ENCODE peak calls at places on chromosomes 16 and 17, in four cellular contexts. One of them, this sample, is unnamed.

GRCh38 chr17:47427985-47428384 is 102.9 kb upstream of the NPEPPS start:
- DNase-seq in OCI-LY7: no peak
- DNase-seq in astrocyte: no peak
- DNase-seq in cardiac muscle cell: no peak
- DNase-seq in this sample: no peak

GRCh38 chr17:39653662-39654331 is 11.4 kb upstream of the TCAP start:
- DNase-seq in OCI-LY7: peak; percentile 62
- DNase-seq in astrocyte: no peak
- DNase-seq in cardiac muscle cell: peak; percentile 70
- DNase-seq in this sample: peak; percentile 93

GRCh38 chr16:11205754-11206459 is 50.1 kb downstream of the SOCS1 start:
- DNase-seq in OCI-LY7: no peak
- DNase-seq in astrocyte: no peak
- DNase-seq in cardiac muscle cell: no peak
- DNase-seq in this sample: peak; percentile 47

GRCh38 chr17:80647746-80648145 is 103.1 kb downstream of the RPTOR start:
- DNase-seq in OCI-LY7: no peak
- DNase-seq in astrocyte: peak; percentile 95
- DNase-seq in cardiac muscle cell: no peak
- DNase-seq in this sample: no peak

GRCh38 chr17:29825604-29826003 is 104.4 kb downstream of the SSH2 start:
- DNase-seq in OCI-LY7: no peak
- DNase-seq in astrocyte: no peak
- DNase-seq in cardiac muscle cell: no peak
- DNase-seq in this sample: no peak

GRCh38 chr17:9628509-9628908 is 16.8 kb upstream of the USP43 start:
- DNase-seq in OCI-LY7: no peak
- DNase-seq in astrocyte: no peak
- DNase-seq in cardiac muscle cell: no peak
- DNase-seq in this sample: no peak

GRCh38 chr17:57856792-57857620 is 7.2 kb upstream of the MRPS23 start:
- DNase-seq in OCI-LY7: no peak
- DNase-seq in astrocyte: no peak
- DNase-seq in cardiac muscle cell: no peak
- DNase-seq in this sample: peak; percentile 16

GRCh38 chr16:54282202-54282922 is 4.2 kb downstream of the IRX3 start:
- DNase-seq in OCI-LY7: no peak
- DNase-seq in astrocyte: no peak
- DNase-seq in cardiac muscle cell: peak; percentile 88
- DNase-seq in this sample: peak; percentile 69

GRCh38 chr17:57625511-57625910 is 119.6 kb downstream of the CCDC182 start:
- DNase-seq in OCI-LY7: no peak
- DNase-seq in astrocyte: no peak
- DNase-seq in cardiac muscle cell: no peak
- DNase-seq in this sample: no peak

GRCh38 chr17:75406222-75406615 is 741 bp upstream of the GRB2 start:
- DNase-seq in OCI-LY7: peak; percentile 54
- DNase-seq in astrocyte: no peak
- DNase-seq in cardiac muscle cell: no peak
- DNase-seq in this sample: no peak

GRCh38 chr16:50596762-50597450 is 48.7 kb downstream of the NKD1 start:
- DNase-seq in OCI-LY7: no peak
- DNase-seq in astrocyte: no peak
- DNase-seq in cardiac muscle cell: no peak
- DNase-seq in this sample: no peak

GRCh38 chr16:57867000-57867561 is 64.8 kb upstream of the KIFC3 start:
- DNase-seq in OCI-LY7: no peak
- DNase-seq in astrocyte: peak; percentile 14
- DNase-seq in cardiac muscle cell: peak; percentile 56
- DNase-seq in this sample: no peak

GRCh38 chr17:7029659-7030058 is 6.2 kb upstream of the SLC16A13 start:
- DNase-seq in OCI-LY7: no peak
- DNase-seq in astrocyte: no peak
- DNase-seq in cardiac muscle cell: no peak
- DNase-seq in this sample: no peak

GRCh38 chr16:68041783-68042182 is 18.7 kb downstream of the DUS2 start:
- DNase-seq in OCI-LY7: no peak
- DNase-seq in astrocyte: no peak
- DNase-seq in cardiac muscle cell: no peak
- DNase-seq in this sample: no peak

GRCh38 chr17:48322060-48322459 is 108.0 kb downstream of the SKAP1 start:
- DNase-seq in OCI-LY7: peak; percentile 16
- DNase-seq in astrocyte: peak; percentile 2
- DNase-seq in cardiac muscle cell: no peak
- DNase-seq in this sample: no peak

GRCh38 chr16:57825298-57826039 is 23.2 kb upstream of the KIFC3 start:
- DNase-seq in OCI-LY7: no peak
- DNase-seq in astrocyte: no peak
- DNase-seq in cardiac muscle cell: no peak
- DNase-seq in this sample: no peak

GRCh38 chr16:20327444-20328041 is at the start of gene GP2:
- DNase-seq in OCI-LY7: no peak
- DNase-seq in astrocyte: no peak
- DNase-seq in cardiac muscle cell: no peak
- DNase-seq in this sample: no peak

GRCh38 chr17:8955560-8955959 is 9.9 kb downstream of the PIK3R5 start:
- DNase-seq in OCI-LY7: no peak
- DNase-seq in astrocyte: no peak
- DNase-seq in cardiac muscle cell: no peak
- DNase-seq in this sample: no peak

DNA sequence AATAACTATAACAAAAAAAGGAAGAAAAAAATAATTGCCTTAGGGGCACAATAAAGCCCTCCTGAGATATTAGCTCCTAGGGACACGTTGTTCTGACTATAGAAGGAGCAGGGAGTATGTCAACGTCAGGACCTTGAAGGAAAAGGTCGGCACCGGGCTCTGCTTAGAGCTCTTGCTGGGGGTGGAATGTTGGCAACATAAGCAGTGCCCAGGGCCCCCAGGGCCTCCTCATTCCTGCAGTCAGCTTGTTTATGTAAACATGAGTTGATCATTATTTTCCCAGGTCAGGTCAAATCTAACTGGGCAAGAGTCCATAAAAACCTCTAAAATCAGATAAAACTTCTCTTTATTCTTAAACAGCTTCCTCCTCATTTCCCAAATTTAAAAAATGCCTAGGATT is 54.5 kb downstream of the AMFR start:
- DNase-seq in OCI-LY7: no peak
- DNase-seq in astrocyte: no peak
- DNase-seq in cardiac muscle cell: no peak
- DNase-seq in this sample: no peak
- H3K27ac ChIP-seq in OCI-LY7: no peak overlapping the region
- H3K27ac ChIP-seq in astrocyte: no peak overlapping the region
- H3K27ac ChIP-seq in cardiac muscle cell: no peak overlapping the region
- H3K27ac ChIP-seq in this sample: no peak overlapping the region

DNA sequence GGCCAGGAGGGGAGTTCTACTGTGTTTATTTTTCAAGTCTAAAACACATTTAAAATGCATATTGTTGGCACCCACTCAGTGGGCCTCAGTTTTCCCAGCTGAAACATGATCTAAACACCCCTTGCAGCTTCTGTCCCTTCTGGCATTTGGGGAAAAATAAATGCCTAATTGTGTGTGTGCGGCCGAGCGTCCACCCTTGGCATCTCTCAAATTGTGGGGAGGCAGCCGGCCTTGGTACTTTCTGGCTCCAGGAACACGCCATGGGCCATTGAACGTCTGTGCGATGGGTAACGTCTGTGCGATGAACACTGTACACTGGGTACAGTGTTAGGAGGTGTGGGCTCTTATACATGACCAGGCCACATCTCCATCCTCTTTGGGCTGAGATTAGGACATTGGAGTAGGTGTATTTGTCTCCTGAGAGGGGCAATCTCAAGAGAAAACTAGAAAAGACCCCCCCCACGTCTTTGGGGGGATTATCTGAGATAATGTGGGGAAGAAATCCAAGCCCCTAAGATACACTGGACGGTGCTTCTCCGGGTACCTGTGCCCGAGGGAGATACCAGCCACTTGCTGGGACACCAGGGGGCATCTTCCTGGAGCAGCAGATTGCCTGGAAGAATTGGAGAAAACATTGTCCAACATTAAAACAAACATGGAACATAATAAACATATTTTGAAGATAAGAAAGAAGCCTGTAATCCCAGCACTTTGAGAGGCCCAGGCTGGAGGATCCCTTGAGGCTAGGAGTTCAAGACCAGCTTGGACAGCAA is 54.9 kb downstream of the RAB11FIP4 start:
- DNase-seq in OCI-LY7: no peak
- DNase-seq in astrocyte: no peak
- DNase-seq in cardiac muscle cell: no peak
- DNase-seq in this sample: no peak
- TF ChIP-seq CTCF in OCI-LY7: peak; percentile 23
- TF ChIP-seq CTCF in astrocyte: no peak
- TF ChIP-seq CTCF in cardiac muscle cell: no peak
- TF ChIP-seq CTCF in this sample: no peak

GRCh38 chr17:17476865-17477467 is at the start of gene MED9:
- DNase-seq in OCI-LY7: peak; percentile 95
- DNase-seq in astrocyte: peak; percentile 75
- DNase-seq in cardiac muscle cell: peak; percentile 94
- DNase-seq in this sample: peak; percentile 93

GRCh38 chr17:17481860-17482259 is 5.1 kb downstream of the MED9 start:
- DNase-seq in OCI-LY7: no peak
- DNase-seq in astrocyte: no peak
- DNase-seq in cardiac muscle cell: no peak
- DNase-seq in this sample: no peak

GRCh38 chr17:17484451-17484899 is 7.7 kb downstream of the MED9 start:
- DNase-seq in OCI-LY7: no peak
- DNase-seq in astrocyte: no peak
- DNase-seq in cardiac muscle cell: no peak
- DNase-seq in this sample: no peak

GRCh38 chr17:17479209-17479608 is 2.4 kb downstream of the MED9 start:
- DNase-seq in OCI-LY7: no peak
- DNase-seq in astrocyte: peak; percentile 9
- DNase-seq in cardiac muscle cell: no peak
- DNase-seq in this sample: no peak

DNA sequence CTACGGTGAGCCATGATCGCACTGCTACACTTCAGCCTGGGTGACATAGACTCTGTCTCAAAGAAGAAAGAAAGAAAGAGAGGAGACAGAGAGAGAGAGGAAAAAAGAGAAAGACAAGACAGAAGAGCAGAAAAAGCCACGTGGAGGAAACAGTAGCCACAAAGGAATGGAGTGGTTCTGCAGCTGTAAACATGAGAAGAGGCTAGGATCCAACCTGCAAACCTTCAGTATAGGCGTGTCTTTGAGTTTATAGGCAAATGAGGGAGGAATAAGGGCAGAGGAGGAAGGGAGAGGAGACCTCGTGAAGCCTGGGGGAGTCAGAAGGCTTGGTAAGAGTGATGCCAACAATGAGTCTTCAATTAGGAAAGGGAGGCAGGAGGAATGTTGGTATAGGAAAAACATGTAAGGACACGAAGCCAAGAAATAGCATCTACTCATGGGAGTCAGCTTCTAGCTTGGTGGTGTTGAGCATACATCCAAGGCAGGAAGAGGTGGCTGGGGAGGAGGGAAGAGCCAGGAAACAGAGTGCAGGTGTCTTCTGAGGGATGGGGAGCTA is 3.9 kb downstream of the MED9 start:
- DNase-seq in OCI-LY7: no peak
- DNase-seq in astrocyte: no peak
- DNase-seq in cardiac muscle cell: no peak
- DNase-seq in this sample: no peak
- H3K4me3 ChIP-seq in OCI-LY7: peak overlapping the region; percentile 3
- H3K4me3 ChIP-seq in astrocyte: no peak overlapping the region
- H3K4me3 ChIP-seq in cardiac muscle cell: no peak overlapping the region
- H3K4me3 ChIP-seq in this sample: no peak overlapping the region

GRCh38 chr17:20059728-20060188 is 50.6 kb downstream of the SPECC1 start:
- DNase-seq in OCI-LY7: no peak
- DNase-seq in astrocyte: no peak
- DNase-seq in cardiac muscle cell: no peak
- DNase-seq in this sample: no peak
- H3K27ac ChIP-seq in OCI-LY7: no peak overlapping the region
- H3K27ac ChIP-seq in astrocyte: no peak overlapping the region
- H3K27ac ChIP-seq in cardiac muscle cell: no peak overlapping the region
- H3K27ac ChIP-seq in this sample: no peak overlapping the region

GRCh38 chr17:27997522-27997921 is 45.0 kb upstream of the NLK start:
- DNase-seq in OCI-LY7: no peak
- DNase-seq in astrocyte: no peak
- DNase-seq in cardiac muscle cell: no peak
- DNase-seq in this sample: no peak
- TF ChIP-seq CTCF in OCI-LY7: no peak
- TF ChIP-seq CTCF in astrocyte: no peak
- TF ChIP-seq CTCF in cardiac muscle cell: no peak
- TF ChIP-seq CTCF in this sample: no peak

DNA sequence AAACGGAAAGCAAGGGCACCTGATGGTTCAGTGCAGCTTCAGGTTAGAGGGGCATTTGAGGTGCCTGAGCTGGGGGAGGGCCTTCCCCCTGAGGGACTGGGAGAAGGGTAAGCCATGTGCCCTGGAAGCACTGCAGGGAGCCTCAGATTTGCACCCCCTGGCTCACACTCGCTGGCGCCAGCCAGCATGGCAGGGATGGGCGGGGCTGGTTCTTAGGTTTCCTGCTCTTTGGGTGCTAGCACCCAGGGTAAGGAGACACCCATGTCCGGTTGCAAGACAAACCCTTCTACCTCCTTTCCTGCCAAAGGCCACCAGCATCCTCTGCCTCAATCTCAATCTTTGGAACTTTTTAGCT is 2.3 kb upstream of the LIMD2 start:
- DNase-seq in OCI-LY7: peak; percentile 85
- DNase-seq in astrocyte: no peak
- DNase-seq in cardiac muscle cell: no peak
- DNase-seq in this sample: no peak
- H3K4me3 ChIP-seq in OCI-LY7: peak overlapping the region; percentile 89
- H3K4me3 ChIP-seq in astrocyte: no peak overlapping the region
- H3K4me3 ChIP-seq in cardiac muscle cell: no peak overlapping the region
- H3K4me3 ChIP-seq in this sample: no peak overlapping the region

GRCh38 chr17:50685691-50686493 is 21.8 kb downstream of the ANKRD40 start:
- DNase-seq in OCI-LY7: no peak
- DNase-seq in astrocyte: no peak
- DNase-seq in cardiac muscle cell: no peak
- DNase-seq in this sample: no peak

GRCh38 chr17:50685334-50685665 is 22.4 kb downstream of the ANKRD40 start:
- DNase-seq in OCI-LY7: no peak
- DNase-seq in astrocyte: no peak
- DNase-seq in cardiac muscle cell: no peak
- DNase-seq in this sample: no peak

GRCh38 chr17:50684288-50684611 is 23.5 kb downstream of the ANKRD40 start:
- DNase-seq in OCI-LY7: no peak
- DNase-seq in astrocyte: no peak
- DNase-seq in cardiac muscle cell: no peak
- DNase-seq in this sample: no peak

GRCh38 chr17:50683434-50684287 is 24.1 kb downstream of the ANKRD40 start:
- DNase-seq in OCI-LY7: no peak
- DNase-seq in astrocyte: no peak
- DNase-seq in cardiac muscle cell: no peak
- DNase-seq in this sample: no peak

GRCh38 chr17:50684612-50685333 is 22.9 kb downstream of the ANKRD40 start:
- DNase-seq in OCI-LY7: no peak
- DNase-seq in astrocyte: no peak
- DNase-seq in cardiac muscle cell: no peak
- DNase-seq in this sample: no peak
- H3K27ac ChIP-seq in OCI-LY7: no peak overlapping the region
- H3K27ac ChIP-seq in astrocyte: no peak overlapping the region
- H3K27ac ChIP-seq in cardiac muscle cell: no peak overlapping the region
- H3K27ac ChIP-seq in this sample: no peak overlapping the region

This sample was measured in WERI-Rb-1.